ENCODE peak calls at places on chromosomes 11 and 22, in six cellular contexts. W is Caco-2; X is stimulated activated CD8-positive, alpha-beta memory T cell treated with anti-CD3 and anti-CD28 coated beads, Interleukin-2, amount 100 ng/mL, for 48 hours; D is activated CD4-positive, alpha-beta T cell treated with anti-CD3 and anti-CD28 coated beads for 24 hours; J is GM13977; S is HL-60. O is an unnamed sample.

GRCh38 chr22:22088658-22089458 is 106.3 kb upstream of the TOP3B start:
- DNase-seq in W (no peak), X (no peak), D (no peak), J (no peak), S (no peak), O (no peak)

GRCh38 chr22:46245515-46245914 is 4.6 kb downstream of the CDPF1 start:
- DNase-seq in W (no peak), X (no peak), D (no peak), J (no peak), S (no peak), O (no peak)

GRCh38 chr11:66050581-66051231 is 1.5 kb upstream of the SF3B2 start:
- DNase-seq in W (no peak), X (no peak), D (no peak), J (peak; percentile 14), S (no peak), O (no peak)

GRCh38 chr11:112118176-112118575 is 31.5 kb downstream of the SDHD start:
- DNase-seq in W (no peak), X (no peak), D (no peak), J (no peak), S (no peak), O (no peak)

GRCh38 chr11:102733232-102733875 is 8.6 kb upstream of the MMP8 start:
- DNase-seq in W (peak; percentile 89), X (peak; percentile 42), D (no peak), J (peak; percentile 57), S (no peak), O (no peak)

GRCh38 chr11:128956401-128957203 is 13.9 kb upstream of the TP53AIP1 start:
- DNase-seq in W (peak; percentile 75), X (no peak), D (no peak), J (peak; percentile 58), S (peak; percentile 18), O (peak; percentile 45)

GRCh38 chr11:61104963-61105362 is 2.7 kb downstream of the CD5 start:
- DNase-seq in W (no peak), X (no peak), D (no peak), J (no peak), S (no peak), O (no peak)

GRCh38 chr11:42338056-42338455 is 878.6 kb upstream of the LRRC4C start:
- DNase-seq in W (no peak), X (no peak), D (no peak), J (no peak), S (no peak), O (no peak)

GRCh38 chr22:37499006-37499707 is 13.0 kb upstream of the MFNG start:
- DNase-seq in W (no peak), X (no peak), D (no peak), J (no peak), S (no peak), O (no peak)

GRCh38 chr11:35029979-35030378 is 109.0 kb upstream of the CD44 start:
- DNase-seq in W (no peak), X (no peak), D (peak; percentile 23), J (peak; percentile 17), S (no peak), O (no peak)

GRCh38 chr11:69398529-69399492 is 82.7 kb upstream of the LINC01488 start:
- DNase-seq in W (no peak), X (no peak), D (no peak), J (no peak), S (no peak), O (no peak)

GRCh38 chr22:40951795-40952602 is 821 bp downstream of the RBX1 start:
- DNase-seq in W (no peak), X (no peak), D (no peak), J (peak; percentile 25), S (no peak), O (no peak)

GRCh38 chr11:9859491-9860305 is 195.8 kb downstream of the SWAP70 start:
- DNase-seq in W (no peak), X (no peak), D (no peak), J (no peak), S (no peak), O (no peak)